ENCODE peak calls at places on chromosomes 5 and 9, in eight cellular contexts. X is aorta; N is cardiac fibroblast; E is CD8-positive, alpha-beta T cell; S is cardiac muscle cell; J is fibroblast of villous mesenchyme; W is effector memory CD4-positive, alpha-beta T cell; U is epithelial cell of esophagus. G is an unnamed sample.

GRCh38 chr5:36611520-36612274 is 5.3 kb downstream of the SLC1A3 start:
- DNase-seq in X (peak), N (no peak), E (no peak), S (no peak), J (no peak), W (no peak), U (no peak), G (no peak)

GRCh38 chr5:74667396-74667795 is 17.6 kb upstream of the HEXB start:
- DNase-seq in X (no peak), N (no peak), E (no peak), S (peak), J (no peak), W (no peak), U (no peak), G (no peak)

GRCh38 chr9:6414291-6414690 is 1.3 kb downstream of the UHRF2 start:
- DNase-seq in X (no peak), N (peak), E (no peak), S (peak), J (peak), W (no peak), U (peak), G (no peak)

GRCh38 chr9:104606202-104606601 is 775 bp upstream of the OR13C2 start:
- DNase-seq in X (no peak), N (no peak), E (no peak), S (no peak), J (no peak), W (no peak), U (peak), G (no peak)

GRCh38 chr5:139091439-139092156 is 106.6 kb downstream of the SIL1 start:
- DNase-seq in X (no peak), N (peak), E (no peak), S (peak), J (peak), W (no peak), U (no peak), G (no peak)

GRCh38 chr5:58016329-58016728 is 443.6 kb downstream of the PLK2 start:
- DNase-seq in X (no peak), N (peak), E (no peak), S (no peak), J (peak), W (no peak), U (peak), G (no peak)

GRCh38 chr5:96410013-96410412 is 23.0 kb downstream of the PCSK1 start:
- DNase-seq in X (no peak), N (no peak), E (no peak), S (no peak), J (peak), W (no peak), U (peak), G (no peak)

GRCh38 chr5:76941000-76941399 is 11.8 kb upstream of the CRHBP start:
- DNase-seq in X (no peak), N (peak), E (no peak), S (no peak), J (no peak), W (no peak), U (peak), G (no peak)

GRCh38 chr9:96441798-96442445 is 8.0 kb upstream of the HABP4 start:
- DNase-seq in X (no peak), N (peak), E (no peak), S (peak), J (peak), W (no peak), U (peak), G (no peak)

GRCh38 chr5:54457094-54457531 is 1.6 kb downstream of the HSPB3 start:
- DNase-seq in X (no peak), N (peak), E (no peak), S (peak), J (peak), W (no peak), U (peak), G (no peak)

GRCh38 chr9:137682431-137682991 is 63.7 kb downstream of the EHMT1 start:
- DNase-seq in X (no peak), N (no peak), E (no peak), S (peak), J (no peak), W (no peak), U (no peak), G (no peak)

DNA sequence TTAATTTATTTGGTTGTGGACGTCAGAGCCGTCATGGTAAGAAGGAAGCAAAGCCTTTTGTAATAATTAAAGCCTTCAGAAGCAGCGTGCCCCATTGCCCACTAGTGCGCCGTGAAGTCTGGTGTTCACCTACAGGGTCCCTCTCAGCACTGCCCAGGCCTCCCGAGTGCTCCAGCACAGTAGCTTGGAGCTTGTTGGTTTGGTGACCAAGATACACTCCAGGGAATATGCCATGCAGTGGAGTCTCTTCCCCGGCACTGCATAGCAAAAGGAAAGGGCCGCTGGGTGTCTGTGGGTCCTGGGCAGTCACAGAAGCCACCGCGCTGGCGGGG is 478 bp upstream of the SYK start:
- DNase-seq in X (no peak), N (no peak), E (no peak), S (no peak), J (no peak), W (no peak), U (no peak), G (no peak)
- H3K4me3 ChIP-seq in X (no peak), N (no peak), E (peak), S (peak), J (no peak), W (no peak), U (peak), G (peak)

DNA sequence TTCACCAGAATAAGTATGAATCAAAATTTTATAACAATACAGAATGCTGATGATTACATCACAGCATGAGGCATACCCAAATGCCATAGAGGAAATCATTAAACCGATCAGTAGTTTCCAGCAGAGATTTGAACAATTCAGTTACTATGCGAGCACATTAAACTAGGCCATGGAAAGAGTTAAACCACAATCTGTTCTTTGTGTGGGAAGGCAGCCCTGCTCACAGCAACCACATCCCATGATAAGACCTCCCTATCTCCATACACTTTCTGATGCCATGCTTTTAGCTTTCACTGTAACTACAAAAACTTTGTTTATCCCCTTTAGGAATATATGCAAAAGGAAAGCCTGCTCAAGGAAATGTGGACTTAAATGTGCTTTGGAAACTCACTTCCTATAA is 4.5 kb downstream of the NFIB start:
- DNase-seq in X (no peak), N (peak), E (no peak), S (no peak), J (peak), W (no peak), U (no peak), G (no peak)
- H3K4me3 ChIP-seq in X (peak), N (peak), E (no peak), S (no peak), J (no peak), W (no peak), U (peak), G (peak)

DNA sequence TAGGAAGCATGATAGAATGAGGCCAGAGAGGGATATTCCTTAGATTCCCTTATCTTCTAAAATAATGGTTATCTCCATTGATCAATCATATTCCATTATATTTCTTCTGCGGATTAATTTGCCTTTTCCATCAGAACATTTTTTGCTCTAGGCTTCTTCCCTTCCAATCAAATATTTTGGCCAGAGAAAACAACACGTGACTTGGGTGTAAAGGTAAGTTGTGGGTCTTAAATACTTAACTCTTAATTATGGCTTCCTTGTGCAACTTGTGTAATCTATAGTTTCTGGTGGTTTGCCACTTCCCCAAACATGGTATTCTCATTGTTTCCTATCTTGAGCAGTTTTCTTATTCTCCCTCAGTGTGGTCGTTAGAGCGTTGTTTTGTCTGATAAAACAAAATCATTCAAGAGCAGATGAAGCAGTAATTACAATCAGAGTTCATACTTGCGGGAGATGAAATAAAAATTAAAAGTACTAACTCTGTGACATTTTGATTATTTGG is 889.3 kb downstream of the MAT2B start:
- DNase-seq in X (no peak), N (no peak), E (no peak), S (no peak), J (no peak), W (no peak), U (no peak), G (no peak)
- H3K4me3 ChIP-seq in X (no peak), N (no peak), E (no peak), S (no peak), J (no peak), W (no peak), U (no peak), G (no peak)

GRCh38 chr5:120108586-120109254 is 355.4 kb upstream of the PRR16 start:
- DNase-seq in X (no peak), N (peak), E (no peak), S (no peak), J (peak), W (no peak), U (peak), G (no peak)

GRCh38 chr5:120101771-120102170 is 362.3 kb upstream of the PRR16 start:
- DNase-seq in X (no peak), N (no peak), E (no peak), S (no peak), J (no peak), W (no peak), U (no peak), G (no peak)

GRCh38 chr5:120103498-120103897 is 360.6 kb upstream of the PRR16 start:
- DNase-seq in X (no peak), N (no peak), E (no peak), S (no peak), J (no peak), W (no peak), U (no peak), G (no peak)

DNA sequence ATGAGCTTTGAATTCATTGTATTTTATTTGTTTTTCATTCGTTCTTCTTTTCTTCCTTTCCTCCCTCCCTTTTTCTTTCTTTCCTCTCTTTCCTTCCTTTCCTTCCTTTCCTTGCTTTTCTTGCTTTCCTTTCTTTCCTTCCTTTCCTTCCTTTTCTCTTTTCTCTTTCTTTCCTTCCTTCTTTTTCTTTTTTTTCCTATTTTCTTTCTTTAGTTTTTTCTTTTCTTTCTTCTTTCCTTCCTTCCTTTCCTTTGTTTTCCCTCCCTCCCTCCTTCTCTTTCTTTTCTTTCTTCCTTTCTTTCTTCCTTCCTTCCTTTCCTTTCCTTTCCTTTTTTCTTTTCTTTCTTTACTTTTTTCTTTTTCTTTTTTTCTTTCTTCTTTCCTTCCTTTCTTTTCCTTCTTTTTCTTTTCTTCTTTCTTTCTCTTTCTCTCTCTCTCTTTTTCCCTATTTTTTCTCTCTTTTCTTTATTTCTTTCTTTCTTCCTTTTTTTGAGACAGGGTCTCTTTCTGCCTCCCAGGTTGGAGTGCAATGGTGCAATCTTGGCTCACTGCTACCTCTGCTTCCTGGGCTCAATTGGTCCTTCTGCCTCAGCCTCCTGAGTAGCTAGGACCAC is 357.1 kb upstream of the PRR16 start:
- DNase-seq in X (no peak), N (no peak), E (no peak), S (no peak), J (no peak), W (no peak), U (no peak), G (no peak)
- H3K4me3 ChIP-seq in X (no peak), N (no peak), E (no peak), S (no peak), J (no peak), W (no peak), U (no peak), G (no peak)

GRCh38 chr9:129164246-129164930 is 13.7 kb downstream of the IER5L start:
- DNase-seq in X (peak), N (peak), E (no peak), S (no peak), J (peak), W (no peak), U (peak), G (peak)

GRCh38 chr9:129163753-129164152 is 14.3 kb downstream of the IER5L start:
- DNase-seq in X (no peak), N (no peak), E (no peak), S (no peak), J (no peak), W (no peak), U (no peak), G (no peak)

GRCh38 chr9:129170229-129170628 is 7.8 kb downstream of the IER5L start:
- DNase-seq in X (no peak), N (peak), E (no peak), S (no peak), J (no peak), W (no peak), U (peak), G (no peak)

GRCh38 chr9:129165198-129165597 is 12.9 kb downstream of the IER5L start:
- DNase-seq in X (no peak), N (no peak), E (no peak), S (no peak), J (no peak), W (no peak), U (no peak), G (no peak)

GRCh38 chr9:129166962-129167557 is 11.0 kb downstream of the IER5L start:
- DNase-seq in X (peak), N (peak), E (no peak), S (no peak), J (peak), W (no peak), U (peak), G (peak)
- H3K4me3 ChIP-seq in X (no peak), N (peak), E (peak), S (no peak), J (peak), W (peak), U (peak), G (peak)

GRCh38 chr5:93580387-93581100 is 475 bp downstream of the NR2F1-AS1 start:
- DNase-seq in X (no peak), N (peak), E (no peak), S (no peak), J (peak), W (no peak), U (peak), G (no peak)

GRCh38 chr5:93578179-93578812 is 2.7 kb downstream of the NR2F1-AS1 start:
- DNase-seq in X (no peak), N (no peak), E (no peak), S (no peak), J (peak), W (no peak), U (peak), G (no peak)

GRCh38 chr5:93577807-93578178 is 3.2 kb downstream of the NR2F1-AS1 start:
- DNase-seq in X (no peak), N (no peak), E (no peak), S (no peak), J (no peak), W (no peak), U (no peak), G (no peak)

GRCh38 chr5:93579561-93580386 is 1.2 kb downstream of the NR2F1-AS1 start:
- DNase-seq in X (peak), N (peak), E (no peak), S (no peak), J (peak), W (no peak), U (peak), G (no peak)

DNA sequence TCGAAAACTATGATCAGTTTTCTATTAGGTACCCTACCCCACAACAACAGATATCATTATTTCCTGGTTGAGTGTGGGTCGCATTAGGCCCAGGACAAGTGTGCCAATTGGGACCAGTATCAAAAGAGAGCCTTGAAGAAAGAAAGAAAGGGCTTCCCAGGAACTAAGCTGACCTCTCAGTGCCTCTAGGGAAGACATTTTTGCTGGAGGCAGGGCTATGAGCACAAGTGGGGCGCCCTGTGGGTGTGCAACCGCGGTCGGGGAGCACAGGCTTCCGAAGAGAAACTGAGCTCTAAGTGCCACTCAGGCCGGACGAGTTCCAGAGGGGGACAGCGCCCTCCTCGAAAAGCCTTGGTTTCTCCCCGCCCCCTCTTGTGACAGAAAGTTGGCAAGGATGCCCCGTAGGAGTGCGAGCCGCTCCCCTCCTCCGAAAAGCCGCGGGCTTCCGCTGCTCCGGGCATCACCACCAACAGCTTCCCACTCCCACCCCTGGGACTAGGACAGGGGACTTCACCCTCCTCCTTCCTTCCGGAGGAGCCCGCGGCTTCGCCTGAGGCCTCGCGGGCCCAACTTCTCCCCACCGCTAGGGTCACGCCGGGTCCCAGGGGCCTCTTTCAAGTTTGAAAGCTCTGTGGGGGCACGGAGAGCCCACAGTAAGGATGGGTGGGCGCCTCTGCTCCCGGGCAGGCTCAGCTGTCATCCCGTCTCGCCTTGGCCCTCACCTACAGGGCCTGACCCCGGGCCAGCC is 2.0 kb downstream of the NR2F1-AS1 start:
- DNase-seq in X (peak), N (peak), E (no peak), S (no peak), J (peak), W (no peak), U (no peak), G (no peak)
- H3K4me3 ChIP-seq in X (peak), N (peak), E (no peak), S (peak), J (peak), W (peak), U (no peak), G (peak)

GRCh38 chr5:61626639-61627282 is 294.7 kb downstream of the ZSWIM6 start:
- DNase-seq in X (no peak), N (no peak), E (no peak), S (no peak), J (no peak), W (no peak), U (no peak), G (no peak)
- H3K4me3 ChIP-seq in X (peak), N (no peak), E (peak), S (no peak), J (no peak), W (peak), U (no peak), G (peak)

GRCh38 chr9:119009253-119009652 is 360.0 kb downstream of the BRINP1 start:
- DNase-seq in X (no peak), N (no peak), E (no peak), S (no peak), J (peak), W (no peak), U (peak), G (no peak)
- H3K4me3 ChIP-seq in X (no peak), N (no peak), E (no peak), S (no peak), J (no peak), W (no peak), U (no peak), G (peak)

GRCh38 chr9:37422289-37423104 is at the start of gene GRHPR:
- DNase-seq in X (peak), N (peak), E (peak), S (peak), J (peak), W (peak), U (peak), G (peak)

GRCh38 chr9:37424686-37425297 is 2.3 kb downstream of the GRHPR start:
- DNase-seq in X (no peak), N (no peak), E (no peak), S (no peak), J (no peak), W (no peak), U (no peak), G (no peak)

GRCh38 chr9:37423508-37423907 is 1.0 kb downstream of the GRHPR start:
- DNase-seq in X (no peak), N (no peak), E (no peak), S (no peak), J (no peak), W (no peak), U (no peak), G (no peak)

GRCh38 chr9:37425298-37425752 is 2.8 kb downstream of the GRHPR start:
- DNase-seq in X (no peak), N (no peak), E (no peak), S (no peak), J (no peak), W (no peak), U (no peak), G (no peak)

DNA sequence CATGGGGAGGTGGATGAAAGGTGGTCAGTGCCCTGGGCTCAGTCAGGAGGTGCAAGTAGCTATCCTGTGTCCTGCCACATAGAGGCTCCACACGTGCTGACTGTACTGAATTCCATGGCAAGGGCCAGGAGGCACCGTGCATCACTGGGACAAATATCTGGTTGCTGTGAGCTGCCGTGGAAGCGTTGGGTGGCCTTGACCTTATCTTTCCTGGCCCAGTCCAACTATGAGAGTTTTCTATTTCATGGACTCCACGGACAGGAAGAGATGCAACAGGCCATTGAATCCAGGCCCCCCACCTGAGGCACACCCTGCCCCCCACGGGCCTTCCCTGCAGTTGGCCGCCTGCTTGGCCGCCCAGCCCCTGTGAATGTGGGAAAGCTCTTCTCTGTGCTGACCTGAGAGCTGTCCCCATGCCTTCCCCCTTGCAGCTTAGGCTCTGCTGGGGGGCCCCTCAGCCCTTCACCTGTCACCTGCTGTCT is 1.7 kb downstream of the GRHPR start:
- DNase-seq in X (no peak), N (no peak), E (no peak), S (no peak), J (no peak), W (no peak), U (no peak), G (no peak)
- H3K4me3 ChIP-seq in X (no peak), N (no peak), E (no peak), S (no peak), J (peak), W (no peak), U (peak), G (no peak)

G was measured in breast epithelium.